ENCODE peak calls at places on chromosomes 4 and X, in eight cellular contexts. K, H, V, C, S, X, P and E are unnamed samples. For H3K4me1 and H3K36me3, the result is how much of the 10 kb centered on the place peaks cover.

GRCh38 chrX:153844509-153845082 is 14.3 kb upstream of the PDZD4 start:
- DNase-seq in K (no peak), H (no peak), V (no peak), C (no peak), S (no peak), X (no peak), P (no peak), E (no peak)

GRCh38 chrX:123878177-123878576 is 18.3 kb downstream of the XIAP start:
- DNase-seq in K (no peak), H (peak), V (no peak), C (no peak), S (peak), X (peak), P (no peak), E (no peak)

GRCh38 chrX:7169627-7170026 is 21.7 kb upstream of the PUDP start:
- DNase-seq in K (no peak), H (no peak), V (no peak), C (no peak), S (no peak), X (no peak), P (no peak), E (no peak)

GRCh38 chr4:163991268-163991667 is 496.8 kb downstream of the TMA16 start:
- DNase-seq in K (no peak), H (no peak), V (no peak), C (no peak), S (no peak), X (no peak), P (peak), E (no peak)

GRCh38 chr4:139523076-139523475 is 32.9 kb downstream of the SETD7 start:
- DNase-seq in K (no peak), H (no peak), V (no peak), C (peak), S (no peak), X (no peak), P (peak), E (no peak)

GRCh38 chr4:10109995-10110670 is 6.5 kb downstream of the WDR1 start:
- DNase-seq in K (no peak), H (no peak), V (no peak), C (peak), S (no peak), X (no peak), P (no peak), E (no peak)

GRCh38 chr4:176302283-176303275 is 17.2 kb upstream of the SPCS3 start:
- DNase-seq in K (no peak), H (no peak), V (no peak), C (no peak), S (peak), X (peak), P (peak), E (no peak)

GRCh38 chr4:72743078-72743477 is 174.1 kb upstream of the ADAMTS3 start:
- DNase-seq in K (no peak), H (no peak), V (no peak), C (no peak), S (no peak), X (no peak), P (no peak), E (no peak)

GRCh38 chrX:21932277-21932996 is 8.1 kb upstream of the SMS start:
- DNase-seq in K (no peak), H (no peak), V (no peak), C (no peak), S (peak), X (peak), P (peak), E (no peak)

GRCh38 chr4:5568931-5569330 is 139.4 kb downstream of the EVC2 start:
- DNase-seq in K (no peak), H (no peak), V (no peak), C (no peak), S (no peak), X (no peak), P (no peak), E (no peak)

GRCh38 chr4:153060191-153060590 is 124.1 kb downstream of the FHDC1 start:
- DNase-seq in K (no peak), H (no peak), V (no peak), C (no peak), S (no peak), X (no peak), P (no peak), E (no peak)

GRCh38 chr4:30380404-30380998 is 339.7 kb upstream of the PCDH7 start:
- DNase-seq in K (no peak), H (peak), V (no peak), C (peak), S (peak), X (peak), P (peak), E (no peak)

GRCh38 chrX:4151798-4152197 is 438.3 kb upstream of the PRKX start:
- DNase-seq in K (no peak), H (no peak), V (no peak), C (no peak), S (no peak), X (no peak), P (no peak), E (no peak)

GRCh38 chrX:128759745-128760144 is 707.5 kb upstream of the ACTRT1 start:
- DNase-seq in K (no peak), H (peak), V (no peak), C (no peak), S (no peak), X (no peak), P (peak), E (no peak)

GRCh38 chr4:183405371-183405770 is 39.1 kb upstream of the CDKN2AIP start:
- DNase-seq in K (no peak), H (no peak), V (no peak), C (no peak), S (no peak), X (no peak), P (no peak), E (no peak)

GRCh38 chr4:27929141-27929540 is 1068.5 kb downstream of the STIM2 start:
- DNase-seq in K (no peak), H (no peak), V (no peak), C (no peak), S (no peak), X (no peak), P (peak), E (no peak)

GRCh38 chrX:38845426-38845825 is 44.2 kb downstream of the MID1IP1 start:
- DNase-seq in K (no peak), H (no peak), V (no peak), C (no peak), S (no peak), X (no peak), P (no peak), E (no peak)

GRCh38 chrX:48910926-48911406 is 480 bp downstream of the SLC35A2 start:
- DNase-seq in K (no peak), H (no peak), V (no peak), C (no peak), S (no peak), X (peak), P (no peak), E (no peak)

GRCh38 chrX:68691102-68691501 is 43.6 kb downstream of the STARD8 start:
- DNase-seq in K (no peak), H (no peak), V (no peak), C (no peak), S (no peak), X (no peak), P (no peak), E (no peak)

GRCh38 chr4:38930199-38930598 is 62.6 kb downstream of the FAM114A1 start:
- DNase-seq in K (no peak), H (no peak), V (no peak), C (no peak), S (no peak), X (no peak), P (no peak), E (no peak)

GRCh38 chrX:154730271-154730883 is 20.5 kb downstream of the GAB3 start:
- DNase-seq in K (no peak), H (no peak), V (peak), C (no peak), S (peak), X (peak), P (peak), E (no peak)

GRCh38 chrX:39755152-39756032 is 342.4 kb downstream of the BCOR start:
- DNase-seq in K (no peak), H (no peak), V (peak), C (peak), S (peak), X (peak), P (peak), E (peak)

GRCh38 chr4:141425124-141425523 is 204.4 kb downstream of the ZNF330 start:
- DNase-seq in K (no peak), H (no peak), V (no peak), C (no peak), S (peak), X (peak), P (peak), E (no peak)

GRCh38 chr4:38334791-38335190 is 329.2 kb upstream of the KLF3 start:
- DNase-seq in K (no peak), H (no peak), V (no peak), C (no peak), S (no peak), X (no peak), P (peak), E (no peak)

GRCh38 chr4:780730-781492 is 45.0 kb downstream of the CPLX1 start:
- DNase-seq in K (no peak), H (no peak), V (peak), C (peak), S (no peak), X (peak), P (no peak), E (no peak)

GRCh38 chrX:115549008-115549407 is 12.0 kb upstream of the PLS3 start:
- DNase-seq in K (no peak), H (no peak), V (no peak), C (no peak), S (no peak), X (no peak), P (no peak), E (no peak)

GRCh38 chr4:87422104-87423052 is at the start of gene NUDT9:
- DNase-seq in K (peak), H (peak), V (peak), C (peak), S (peak), X (peak), P (peak), E (peak)
- H3K4me1 ChIP-seq in K (under half), H (under half), V (under half), C (under half), S (under half), X (under half), P (under half), E (under half)

GRCh38 chr4:182405087-182405486 is 161.9 kb downstream of the TENM3 start:
- DNase-seq in K (no peak), H (no peak), V (no peak), C (no peak), S (no peak), X (no peak), P (no peak), E (no peak)
- H3K36me3 ChIP-seq in K (under half), H (under half), V (under half), C (under half), S (under half), X (under half), P (under half), E (under half)

GRCh38 chr4:138238521-138239292 is 3.4 kb downstream of the SLC7A11 start:
- DNase-seq in K (no peak), H (no peak), V (no peak), C (no peak), S (no peak), X (no peak), P (no peak), E (no peak)
- H3K4me3 ChIP-seq in K (no peak), H (no peak), V (no peak), C (no peak), S (peak), X (peak), P (peak), E (no peak)

GRCh38 chr4:118034061-118034785 is at the start of gene NDST3:
- DNase-seq in K (no peak), H (peak), V (no peak), C (peak), S (peak), X (peak), P (peak), E (peak)
- H3K4me1 ChIP-seq in K (under half), H (under half), V (under half), C (under half), S (under half), X (under half), P (under half), E (under half)

GRCh38 chr4:52651993-52652672 is 7.0 kb downstream of the USP46 start:
- DNase-seq in K (no peak), H (peak), V (no peak), C (no peak), S (no peak), X (no peak), P (peak), E (no peak)
- H3K36me3 ChIP-seq in K (under half), H (under half), V (under half), C (under half), S (under half), X (under half), P (under half), E (under half)

GRCh38 chrX:17590892-17591740 is 146.2 kb upstream of the SCML1 start:
- DNase-seq in K (no peak), H (peak), V (peak), C (peak), S (peak), X (peak), P (peak), E (no peak)
- H3K4me3 ChIP-seq in K (no peak), H (no peak), V (no peak), C (no peak), S (peak), X (peak), P (peak), E (no peak)